ENCODE peak calls at places on chromosomes 1 and 21, in six cellular contexts. S is WERI-Rb-1, C is uterus, F is retinal pigment epithelial cell, U is tibial artery, X is lung. H is an unnamed sample.
A peak's percentile ranks its signal among the peaks of the same experiment; 100 is the strongest.

GRCh38 chr1:44650159-44650831 is 24.0 kb downstream of the TMEM53 start:
- DNase-seq in S (peak; percentile 83), C (no peak), F (no peak), U (no peak), X (no peak), H (no peak)

GRCh38 chr21:32382108-32382601 is 10.7 kb downstream of the URB1 start:
- DNase-seq in S (no peak), C (no peak), F (peak; percentile 61), U (no peak), X (no peak), H (no peak)

GRCh38 chr1:95041491-95042165 is 31.1 kb downstream of the ALG14 start:
- DNase-seq in S (peak; percentile 59), C (peak; percentile 81), F (peak; percentile 62), U (peak; percentile 59), X (peak; percentile 55), H (no peak)

GRCh38 chr1:24544239-24544638 is 11.6 kb upstream of the NCMAP start:
- DNase-seq in S (no peak), C (no peak), F (no peak), U (no peak), X (no peak), H (no peak)

GRCh38 chr1:179794669-179795068 is 51.6 kb downstream of the FAM163A start:
- DNase-seq in S (no peak), C (no peak), F (no peak), U (no peak), X (no peak), H (no peak)

GRCh38 chr1:87156124-87156523 is 172.6 kb upstream of the LMO4 start:
- DNase-seq in S (no peak), C (no peak), F (no peak), U (no peak), X (no peak), H (no peak)

GRCh38 chr1:227891955-227892871 is 55.5 kb downstream of the WNT9A start:
- DNase-seq in S (peak; percentile 2), C (no peak), F (no peak), U (peak; percentile 18), X (no peak), H (no peak)

GRCh38 chr1:52665173-52666020 is 32.4 kb downstream of the SHISAL2A start:
- DNase-seq in S (no peak), C (no peak), F (no peak), U (no peak), X (no peak), H (no peak)

GRCh38 chr1:165124772-165125171 is 231.7 kb downstream of the LMX1A start:
- DNase-seq in S (no peak), C (no peak), F (no peak), U (no peak), X (no peak), H (no peak)

GRCh38 chr1:229253170-229253974 is 17.5 kb upstream of the RAB4A start:
- DNase-seq in S (no peak), C (no peak), F (no peak), U (no peak), X (no peak), H (peak; percentile 52)

DNA sequence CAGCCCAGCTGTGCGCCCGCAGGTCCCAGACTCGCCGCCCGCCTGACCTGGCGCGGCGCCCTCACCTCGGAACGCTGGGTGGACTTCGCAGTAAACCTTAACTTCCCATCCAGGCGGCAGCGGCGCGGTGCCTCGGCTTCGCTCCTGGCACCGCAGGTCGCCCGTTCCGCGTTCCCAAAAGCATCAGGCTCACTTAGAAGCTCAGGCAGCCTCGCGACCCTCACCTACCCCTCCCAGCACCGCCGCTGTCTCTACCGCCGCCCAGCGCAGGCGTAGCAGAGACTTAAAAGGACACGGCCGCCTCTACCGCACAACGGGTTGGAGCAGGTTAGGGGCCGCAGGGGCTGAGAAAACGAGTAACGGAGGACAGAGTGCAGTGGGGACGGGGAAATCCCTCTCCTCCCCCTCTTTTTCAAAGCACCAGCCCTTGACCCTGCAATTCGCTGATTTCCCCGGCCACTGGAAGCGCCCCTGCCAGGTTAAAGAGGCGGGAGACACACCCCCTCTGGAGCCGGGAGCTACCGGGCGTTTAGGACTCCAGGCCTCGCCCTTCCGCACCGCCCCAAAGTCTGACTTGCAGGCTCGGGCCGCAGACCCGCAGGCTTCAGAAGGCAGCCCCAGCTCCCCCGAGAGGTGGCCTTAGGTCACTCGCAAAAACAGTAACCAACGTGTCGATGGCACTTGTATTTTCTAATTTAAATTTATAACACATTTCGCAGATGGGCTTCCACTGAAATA is 328.5 kb downstream of the FAM72C start:
- DNase-seq in S (no peak), C (no peak), F (no peak), U (no peak), X (no peak), H (no peak)
- H3K4me3 ChIP-seq in S (no peak overlapping the region), C (no peak overlapping the region), F (no peak overlapping the region), U (no peak overlapping the region), X (no peak overlapping the region), H (no peak overlapping the region)

DNA sequence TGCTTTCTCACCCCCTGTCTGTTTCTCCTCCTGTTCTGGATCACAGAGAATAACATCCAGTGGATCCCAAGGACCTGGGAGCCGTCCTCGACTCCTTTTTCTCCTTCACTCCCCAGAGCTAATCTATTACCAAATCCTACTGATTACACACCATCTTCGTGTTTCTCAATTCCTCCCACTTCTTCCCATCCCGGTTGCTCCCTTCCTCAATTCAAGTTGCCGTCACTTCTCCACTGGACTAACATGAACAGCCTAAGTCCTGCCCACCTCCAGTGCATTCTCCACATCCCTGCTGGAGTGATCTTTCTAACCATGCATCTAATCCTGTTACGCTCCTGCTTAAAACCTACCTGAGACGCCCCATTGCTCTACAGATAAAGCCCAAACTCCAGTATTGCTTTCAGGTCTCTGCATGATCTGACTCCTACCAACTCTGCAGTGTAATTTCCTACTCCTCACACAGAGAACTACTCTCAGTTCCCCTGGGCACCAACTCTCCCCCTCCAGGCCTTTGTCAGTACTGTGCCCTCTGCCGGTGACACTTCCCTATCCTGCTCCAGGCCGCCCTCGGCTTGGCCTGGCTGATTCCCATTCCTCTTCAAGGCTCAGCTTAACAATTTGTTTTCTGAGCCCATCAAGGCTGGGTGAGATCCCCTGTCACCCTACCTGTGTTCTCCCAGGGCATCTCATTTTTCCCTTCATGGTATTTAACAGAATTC is 2.4 kb downstream of the SLAMF8 start:
- DNase-seq in S (peak; percentile 40), C (no peak), F (no peak), U (peak; percentile 51), X (peak; percentile 58), H (no peak)
- TF ChIP-seq CTCF in S (peak; percentile 62), C (peak; percentile 17), F (peak; percentile 55), U (peak; percentile 29), X (no peak), H (peak; percentile 57)

GRCh38 chr1:238113222-238113621 is 222.5 kb upstream of the ZP4 start:
- DNase-seq in S (no peak), C (no peak), F (no peak), U (no peak), X (no peak), H (no peak)
- H3K4me3 ChIP-seq in S (no peak overlapping the region), C (no peak overlapping the region), F (no peak overlapping the region), U (no peak overlapping the region), X (no peak overlapping the region), H (no peak overlapping the region)

GRCh38 chr1:224457782-224458144 is 23.2 kb upstream of the WDR26 start:
- DNase-seq in S (no peak), C (no peak), F (no peak), U (no peak), X (no peak), H (no peak)
- TF ChIP-seq CTCF in S (no peak), C (no peak), F (no peak), U (no peak), X (no peak), H (no peak)

DNA sequence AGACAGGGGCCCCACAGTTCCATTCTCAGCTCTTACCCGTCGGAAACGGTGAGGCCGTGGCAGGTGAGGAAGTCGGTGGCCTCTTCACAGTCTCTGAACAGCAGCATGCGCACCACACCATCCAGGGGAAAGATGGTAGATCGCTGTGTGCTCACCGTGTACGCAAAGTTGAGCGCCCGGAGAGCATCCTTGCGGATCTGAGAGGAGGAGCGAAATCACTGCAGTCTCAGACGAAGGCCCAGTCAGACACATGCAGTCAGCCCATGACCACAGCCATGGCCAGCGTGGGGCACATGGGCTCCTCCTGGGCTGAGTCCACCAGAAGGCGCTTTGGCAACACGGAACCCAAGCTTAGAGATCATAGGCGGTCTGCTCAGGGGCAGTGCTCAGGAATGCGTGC is 18.5 kb downstream of the MCM3AP start:
- DNase-seq in S (no peak), C (no peak), F (no peak), U (no peak), X (no peak), H (no peak)
- H3K4me3 ChIP-seq in S (no peak overlapping the region), C (no peak overlapping the region), F (no peak overlapping the region), U (no peak overlapping the region), X (no peak overlapping the region), H (no peak overlapping the region)

GRCh38 chr1:8790987-8791386 is 26.5 kb downstream of the RERE start:
- DNase-seq in S (no peak), C (no peak), F (no peak), U (no peak), X (no peak), H (no peak)
- TF ChIP-seq CTCF in S (no peak), C (no peak), F (no peak), U (no peak), X (no peak), H (no peak)

GRCh38 chr1:3609769-3610157 is 1.5 kb downstream of the MEGF6 start:
- DNase-seq in S (no peak), C (no peak), F (no peak), U (no peak), X (no peak), H (no peak)

GRCh38 chr1:3610165-3610822 is 1.0 kb downstream of the MEGF6 start:
- DNase-seq in S (no peak), C (no peak), F (no peak), U (no peak), X (no peak), H (no peak)

GRCh38 chr1:3611170-3612019 is at the start of gene MEGF6:
- DNase-seq in S (peak; percentile 96), C (peak; percentile 77), F (peak; percentile 30), U (no peak), X (peak; percentile 84), H (no peak)

GRCh38 chr1:3610823-3611169 is 512 bp downstream of the MEGF6 start:
- DNase-seq in S (no peak), C (no peak), F (no peak), U (no peak), X (no peak), H (no peak)

DNA sequence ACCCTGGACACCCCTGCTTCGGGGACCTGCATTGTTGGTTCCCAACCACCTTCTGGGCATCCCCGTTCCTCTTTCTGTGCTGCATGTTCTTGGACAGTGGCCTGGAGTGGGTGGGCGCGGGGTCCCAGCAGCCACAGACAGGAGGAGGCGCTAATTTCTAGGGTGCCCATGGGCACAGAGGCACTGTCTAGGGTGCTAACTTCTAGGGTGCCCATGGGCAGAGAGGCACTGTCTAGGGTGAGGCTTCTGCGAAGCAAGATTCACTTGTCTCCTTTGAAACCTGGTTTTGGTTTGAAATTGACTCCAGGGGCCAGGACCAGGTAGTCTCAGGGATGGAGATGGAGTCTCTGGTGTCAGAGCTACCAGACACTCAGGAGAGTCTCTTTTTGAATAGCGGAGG is 815 bp upstream of the MEGF6 start:
- DNase-seq in S (no peak), C (no peak), F (no peak), U (no peak), X (no peak), H (no peak)
- H3K4me3 ChIP-seq in S (peak overlapping the region; percentile 49), C (no peak overlapping the region), F (peak overlapping the region; percentile 38), U (no peak overlapping the region), X (no peak overlapping the region), H (no peak overlapping the region)

GRCh38 chr1:15885701-15886612 is 38.5 kb downstream of the SPEN start:
- DNase-seq in S (peak; percentile 15), C (peak; percentile 97), F (peak; percentile 74), U (peak; percentile 99), X (peak; percentile 97), H (no peak)
- TF ChIP-seq CTCF in S (no peak), C (peak; percentile 48), F (peak; percentile 21), U (no peak), X (no peak), H (peak; percentile 29)

H was measured in epithelial cell of proximal tubule.